ENCODE peak calls at places on chromosomes 1 and 21, in eight cellular contexts. U is CD8-positive, alpha-beta T cell; I is SJSA1; K is psoas muscle; T is GM23248; G is tibial nerve; P is WERI-Rb-1; X is A549. V is an unnamed sample.

GRCh38 chr1:9078035-9078948 is 8.9 kb upstream of the SLC2A5 start:
- DNase-seq in U (no peak), I (no peak), K (no peak), T (peak), G (no peak), P (no peak), X (peak), V (no peak)

GRCh38 chr1:221268295-221268694 is 389.1 kb downstream of the HLX start:
- DNase-seq in U (no peak), I (peak), K (no peak), T (peak), G (no peak), P (no peak), X (no peak), V (no peak)

GRCh38 chr1:228141871-228142615 is 2.0 kb downstream of the GUK1 start:
- DNase-seq in U (no peak), I (no peak), K (peak), T (no peak), G (no peak), P (no peak), X (no peak), V (no peak)

GRCh38 chr1:24704411-24705259 is 40.6 kb upstream of the CLIC4 start:
- DNase-seq in U (no peak), I (peak), K (no peak), T (peak), G (no peak), P (peak), X (peak), V (peak)

GRCh38 chr1:23438545-23438944 is 14.0 kb upstream of the TCEA3 start:
- DNase-seq in U (no peak), I (no peak), K (no peak), T (no peak), G (no peak), P (no peak), X (no peak), V (no peak)

GRCh38 chr1:14756617-14757259 is 158.3 kb downstream of the KAZN start:
- DNase-seq in U (no peak), I (no peak), K (no peak), T (no peak), G (no peak), P (no peak), X (no peak), V (no peak)

GRCh38 chr21:42503711-42504110 is 7.7 kb upstream of the RSPH1 start:
- DNase-seq in U (no peak), I (no peak), K (no peak), T (no peak), G (no peak), P (no peak), X (no peak), V (no peak)

GRCh38 chr1:36609241-36610027 is 126.7 kb upstream of the CSF3R start:
- DNase-seq in U (no peak), I (peak), K (no peak), T (peak), G (peak), P (peak), X (peak), V (peak)

GRCh38 chr1:181655756-181656155 is 172.4 kb downstream of the CACNA1E start:
- DNase-seq in U (no peak), I (no peak), K (no peak), T (peak), G (no peak), P (no peak), X (no peak), V (no peak)

GRCh38 chr1:119069682-119070081 is 70.8 kb downstream of the WARS2 start:
- DNase-seq in U (no peak), I (no peak), K (no peak), T (no peak), G (no peak), P (no peak), X (no peak), V (no peak)

GRCh38 chr1:85134583-85135455 is 66.0 kb downstream of the SYDE2 start:
- DNase-seq in U (no peak), I (no peak), K (no peak), T (peak), G (no peak), P (no peak), X (no peak), V (no peak)

GRCh38 chr1:202133016-202133415 is 10.3 kb downstream of the GPR37L1 start:
- DNase-seq in U (no peak), I (no peak), K (peak), T (no peak), G (peak), P (peak), X (no peak), V (peak)

GRCh38 chr1:223266632-223267172 is 97.3 kb downstream of the SUSD4 start:
- DNase-seq in U (no peak), I (no peak), K (no peak), T (no peak), G (no peak), P (no peak), X (no peak), V (no peak)

GRCh38 chr1:94884101-94884875 is 42.6 kb downstream of the CNN3 start:
- DNase-seq in U (no peak), I (peak), K (no peak), T (peak), G (no peak), P (no peak), X (no peak), V (no peak)

GRCh38 chr1:94883688-94884087 is 43.2 kb downstream of the CNN3 start:
- DNase-seq in U (no peak), I (peak), K (no peak), T (peak), G (no peak), P (no peak), X (no peak), V (no peak)

GRCh38 chr1:94886361-94886760 is 40.5 kb downstream of the CNN3 start:
- DNase-seq in U (no peak), I (no peak), K (no peak), T (no peak), G (no peak), P (no peak), X (no peak), V (no peak)

GRCh38 chr1:94888201-94888600 is 38.7 kb downstream of the CNN3 start:
- DNase-seq in U (no peak), I (no peak), K (no peak), T (no peak), G (no peak), P (no peak), X (no peak), V (no peak)

GRCh38 chr1:94887603-94888171 is 39.2 kb downstream of the CNN3 start:
- DNase-seq in U (no peak), I (no peak), K (no peak), T (no peak), G (no peak), P (no peak), X (no peak), V (no peak)
- H3K27ac ChIP-seq in U (no peak), I (no peak), K (no peak), T (no peak), G (no peak), P (no peak), X (no peak), V (no peak)

GRCh38 chr1:239056940-239057339 is 329.4 kb upstream of the CHRM3 start:
- DNase-seq in U (no peak), I (no peak), K (no peak), T (no peak), G (no peak), P (no peak), X (no peak), V (no peak)
- H3K27ac ChIP-seq in U (no peak), I (no peak), K (no peak), T (no peak), G (no peak), P (no peak), X (no peak), V (no peak)

DNA sequence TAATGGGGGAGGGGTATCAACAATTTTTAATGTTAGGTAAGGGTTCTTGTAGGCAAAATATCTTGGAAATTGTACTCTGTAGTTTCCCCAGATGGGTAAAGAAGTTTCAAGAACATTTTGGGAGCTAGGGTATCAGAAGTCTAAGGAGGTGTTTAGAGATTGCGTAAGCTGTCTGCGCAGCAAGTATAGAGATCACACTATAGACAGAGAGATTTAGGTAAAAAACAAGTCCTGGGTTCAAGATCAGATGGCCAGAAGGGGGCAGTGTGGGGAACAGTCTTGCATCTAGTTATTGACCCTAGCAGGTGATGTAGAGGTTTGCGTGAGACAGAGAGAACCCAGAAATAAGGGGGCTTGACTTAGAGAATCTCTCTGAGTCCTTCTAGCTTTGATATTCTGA is 80.8 kb downstream of the S1PR1 start:
- DNase-seq in U (no peak), I (no peak), K (no peak), T (no peak), G (no peak), P (no peak), X (no peak), V (no peak)
- H3K27ac ChIP-seq in U (no peak), I (no peak), K (no peak), T (no peak), G (no peak), P (no peak), X (no peak), V (no peak)

DNA sequence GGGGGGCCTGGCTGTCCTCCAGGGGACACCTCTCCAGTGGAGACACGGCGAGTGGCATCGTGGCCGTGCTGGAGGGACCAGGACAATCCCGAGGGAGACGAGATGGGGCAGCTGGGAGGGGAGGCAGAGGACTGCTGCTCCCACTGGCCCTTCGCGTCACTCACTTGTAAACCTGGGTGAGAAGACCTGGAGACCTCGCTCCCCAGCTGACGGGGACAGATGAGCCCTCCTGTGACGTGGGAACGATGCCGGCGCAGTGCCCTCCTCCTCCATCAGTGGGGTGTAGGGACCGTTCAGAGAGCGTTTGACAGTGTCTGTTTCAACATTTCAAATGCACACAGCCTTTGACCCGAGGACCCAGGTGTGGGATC is 4.6 kb downstream of the SPATC1L start:
- DNase-seq in U (no peak), I (no peak), K (no peak), T (no peak), G (no peak), P (no peak), X (no peak), V (no peak)
- H3K27ac ChIP-seq in U (no peak), I (no peak), K (no peak), T (no peak), G (no peak), P (peak), X (no peak), V (no peak)

DNA sequence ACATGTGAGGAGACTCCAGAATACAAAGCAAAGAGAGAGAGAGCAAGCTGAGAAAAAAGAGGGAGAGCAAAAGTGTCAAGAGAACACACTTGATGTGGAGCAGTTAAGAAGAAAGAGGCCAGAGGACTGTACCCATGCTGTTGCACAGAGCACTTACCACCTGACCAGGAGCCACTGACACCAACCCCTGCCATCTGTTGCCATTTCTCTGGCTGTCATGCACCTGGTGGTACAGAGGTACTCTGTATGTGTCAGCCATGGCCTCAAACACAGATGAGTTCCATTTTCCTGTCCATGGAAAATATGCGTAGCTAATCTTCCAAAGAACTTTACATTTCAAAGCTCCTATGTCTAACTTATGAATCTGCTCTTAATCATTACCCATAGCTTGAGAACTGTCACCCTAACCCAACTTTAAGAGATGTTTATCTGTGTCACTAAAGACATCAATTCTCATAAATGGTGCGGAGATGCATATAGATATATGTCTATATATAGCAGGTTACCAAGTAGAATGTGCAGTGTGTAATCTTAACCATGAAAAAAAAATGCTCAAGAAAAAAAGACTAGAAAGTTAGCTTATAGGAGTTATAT is 32.7 kb upstream of the ABCD3 start:
- DNase-seq in U (no peak), I (no peak), K (no peak), T (no peak), G (no peak), P (no peak), X (no peak), V (no peak)
- H3K27ac ChIP-seq in U (no peak), I (no peak), K (no peak), T (no peak), G (no peak), P (no peak), X (peak), V (no peak)

GRCh38 chr1:184254849-184255248 is 132.0 kb upstream of the C1orf21 start:
- DNase-seq in U (no peak), I (no peak), K (no peak), T (no peak), G (no peak), P (no peak), X (no peak), V (no peak)
- H3K27ac ChIP-seq in U (no peak), I (no peak), K (no peak), T (no peak), G (no peak), P (no peak), X (no peak), V (no peak)

GRCh38 chr1:45864765-45865164 is 61.4 kb downstream of the MAST2 start:
- DNase-seq in U (no peak), I (no peak), K (no peak), T (peak), G (no peak), P (no peak), X (no peak), V (no peak)

GRCh38 chr1:45862008-45862407 is 58.6 kb downstream of the MAST2 start:
- DNase-seq in U (no peak), I (no peak), K (no peak), T (no peak), G (no peak), P (no peak), X (no peak), V (no peak)

GRCh38 chr1:45859221-45859620 is 55.8 kb downstream of the MAST2 start:
- DNase-seq in U (no peak), I (no peak), K (no peak), T (no peak), G (no peak), P (no peak), X (no peak), V (no peak)

GRCh38 chr1:45864124-45864721 is 60.8 kb downstream of the MAST2 start:
- DNase-seq in U (no peak), I (peak), K (no peak), T (peak), G (no peak), P (peak), X (no peak), V (no peak)

DNA sequence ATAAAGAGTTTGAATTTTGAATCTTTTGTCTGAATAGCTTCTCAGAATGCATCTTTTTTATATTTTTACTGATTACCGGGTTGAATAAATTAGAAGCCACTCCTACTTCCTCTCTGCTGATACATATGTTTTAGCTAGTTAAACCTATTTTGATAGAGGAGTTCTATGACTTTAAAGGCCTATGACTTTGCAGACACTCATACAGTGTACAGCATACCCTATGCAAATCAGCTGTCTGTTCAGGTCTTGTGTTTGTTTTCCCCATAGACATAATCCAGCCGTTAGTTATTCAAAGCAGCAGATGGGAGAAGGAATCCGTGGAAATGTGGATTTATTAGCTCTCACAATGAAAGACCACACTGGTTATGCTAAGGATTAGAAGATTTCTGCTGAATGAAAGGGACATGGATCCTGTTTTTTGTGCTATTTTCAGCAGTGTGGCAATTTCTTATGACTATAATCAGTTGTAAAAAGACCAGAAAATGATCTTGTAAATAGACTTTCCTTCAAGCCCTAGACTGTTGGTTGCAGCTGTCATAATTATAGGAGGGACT is 59.8 kb downstream of the MAST2 start:
- DNase-seq in U (no peak), I (no peak), K (no peak), T (no peak), G (no peak), P (no peak), X (no peak), V (no peak)
- H3K27ac ChIP-seq in U (no peak), I (no peak), K (peak), T (no peak), G (no peak), P (peak), X (no peak), V (no peak)

GRCh38 chr21:43573921-43574320 is 85.4 kb downstream of the HSF2BP start:
- DNase-seq in U (no peak), I (no peak), K (no peak), T (no peak), G (no peak), P (no peak), X (no peak), V (no peak)
- H3K27ac ChIP-seq in U (no peak), I (no peak), K (no peak), T (no peak), G (peak), P (no peak), X (peak), V (no peak)

DNA sequence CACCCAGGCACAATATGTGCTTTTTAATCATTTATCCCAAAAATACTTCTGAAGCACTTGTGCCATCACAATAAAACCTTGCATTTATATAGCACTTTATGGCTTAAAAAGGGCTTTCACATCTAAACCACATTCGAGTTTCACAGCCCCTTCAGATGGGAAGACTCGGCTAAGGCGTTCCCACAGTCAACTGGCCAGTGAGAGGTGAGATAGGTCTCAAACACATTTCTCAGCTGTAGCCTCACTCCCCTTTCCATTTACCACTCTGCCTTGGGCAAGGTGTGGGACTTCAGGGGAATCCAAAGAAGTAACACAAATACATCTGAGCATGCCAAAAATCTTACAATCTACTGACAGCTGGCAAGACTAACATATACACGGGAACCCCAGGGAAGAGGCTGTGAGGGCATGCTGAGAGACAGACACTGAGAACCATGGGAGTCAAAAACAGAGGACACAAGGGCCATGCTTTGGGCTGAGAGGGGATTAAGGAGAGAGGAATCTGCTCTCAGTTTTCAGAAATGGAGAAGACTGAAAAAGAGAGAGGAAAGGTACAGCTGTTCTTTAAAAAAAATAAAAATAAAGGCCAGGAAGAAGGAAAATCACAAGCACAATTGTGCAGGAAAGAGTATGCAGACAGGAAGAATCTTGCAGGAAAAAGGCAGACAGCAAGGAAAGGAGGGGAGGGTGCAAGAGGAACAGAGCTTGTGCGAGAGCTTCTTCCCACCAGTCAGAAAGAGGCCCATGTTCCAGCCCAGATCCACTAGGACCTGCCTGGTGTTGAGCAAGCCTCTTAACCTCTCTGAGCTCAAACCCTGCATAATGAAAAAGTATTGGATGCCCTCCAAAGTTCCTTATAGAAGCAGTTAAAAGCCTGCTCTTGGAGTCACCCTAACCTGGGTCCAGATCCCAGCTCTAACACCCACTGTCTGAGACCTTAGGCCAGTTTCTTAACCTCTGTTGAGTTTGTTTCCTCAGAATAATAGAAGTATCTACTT is 73.5 kb downstream of the JAK1 start:
- DNase-seq in U (no peak), I (no peak), K (no peak), T (peak), G (no peak), P (no peak), X (no peak), V (no peak)
- H3K27ac ChIP-seq in U (no peak), I (no peak), K (peak), T (no peak), G (peak), P (no peak), X (peak), V (no peak)

GRCh38 chr1:19730232-19730631 is 65.6 kb downstream of the HTR6 start:
- DNase-seq in U (no peak), I (no peak), K (no peak), T (no peak), G (no peak), P (no peak), X (no peak), V (no peak)

GRCh38 chr1:19728413-19729145 is 63.9 kb downstream of the HTR6 start:
- DNase-seq in U (no peak), I (no peak), K (no peak), T (no peak), G (no peak), P (no peak), X (no peak), V (no peak)

GRCh38 chr1:19720973-19721372 is 56.3 kb downstream of the HTR6 start:
- DNase-seq in U (no peak), I (no peak), K (no peak), T (no peak), G (no peak), P (no peak), X (no peak), V (no peak)

GRCh38 chr1:19723874-19724273 is 59.2 kb downstream of the HTR6 start:
- DNase-seq in U (no peak), I (no peak), K (no peak), T (no peak), G (no peak), P (peak), X (no peak), V (no peak)

GRCh38 chr1:19725606-19726005 is 60.9 kb downstream of the HTR6 start:
- DNase-seq in U (no peak), I (no peak), K (no peak), T (no peak), G (no peak), P (no peak), X (no peak), V (no peak)
- H3K27ac ChIP-seq in U (no peak), I (no peak), K (no peak), T (no peak), G (no peak), P (peak), X (no peak), V (no peak)